ENCODE peak calls at places on chromosomes 11 and 22, in seven cellular contexts. S, H, D, N, U, W and G are unnamed samples.

GRCh38 chr11:1936072-1936780 is 10.9 kb upstream of the MRPL23 start:
- DNase-seq in S (no peak), H (no peak), D (peak; percentile 32), N (no peak), U (no peak), W (no peak), G (no peak)

GRCh38 chr11:119832132-119832531 is 103.1 kb upstream of the NECTIN1 start:
- DNase-seq in S (no peak), H (no peak), D (peak; percentile 64), N (no peak), U (no peak), W (no peak), G (no peak)

GRCh38 chr11:20672575-20672974 is 3.2 kb downstream of the NELL1 start:
- DNase-seq in S (no peak), H (peak; percentile 64), D (peak; percentile 50), N (peak; percentile 6), U (peak; percentile 41), W (peak; percentile 16), G (no peak)

GRCh38 chr11:73403541-73403940 is 27.3 kb downstream of the RELT start:
- DNase-seq in S (no peak), H (no peak), D (no peak), N (no peak), U (no peak), W (no peak), G (no peak)

GRCh38 chr11:14374922-14375630 is 16.1 kb upstream of the RRAS2 start:
- DNase-seq in S (no peak), H (peak; percentile 73), D (no peak), N (no peak), U (peak; percentile 40), W (no peak), G (no peak)

GRCh38 chr11:31050061-31050790 is 319.3 kb downstream of the DCDC1 start:
- DNase-seq in S (no peak), H (no peak), D (no peak), N (no peak), U (no peak), W (no peak), G (peak; percentile 28)

GRCh38 chr11:107859459-107860239 is 1.1 kb upstream of the SLC35F2 start:
- DNase-seq in S (peak; percentile 58), H (peak; percentile 53), D (peak; percentile 55), N (peak; percentile 37), U (peak; percentile 81), W (peak; percentile 84), G (peak; percentile 30)

GRCh38 chr11:17267576-17267975 is 9.0 kb upstream of the NUCB2 start:
- DNase-seq in S (peak; percentile 81), H (peak; percentile 1), D (no peak), N (peak; percentile 99), U (no peak), W (peak; percentile 94), G (peak; percentile 40)

GRCh38 chr22:23760056-23760455 is 2.7 kb upstream of the C22orf15 start:
- DNase-seq in S (no peak), H (no peak), D (no peak), N (no peak), U (no peak), W (no peak), G (no peak)

GRCh38 chr22:27990879-27991278 is 71.8 kb upstream of the PITPNB start:
- DNase-seq in S (peak; percentile 68), H (peak; percentile 93), D (peak; percentile 72), N (peak; percentile 32), U (peak; percentile 84), W (peak; percentile 6), G (peak; percentile 51)

GRCh38 chr22:20591660-20592310 is 84.4 kb downstream of the MED15 start:
- DNase-seq in S (no peak), H (peak; percentile 84), D (no peak), N (peak; percentile 19), U (peak; percentile 63), W (no peak), G (no peak)

GRCh38 chr11:25566298-25567200 is 765.4 kb upstream of the ANO3 start:
- DNase-seq in S (no peak), H (no peak), D (no peak), N (no peak), U (no peak), W (no peak), G (no peak)

GRCh38 chr11:114128399-114128798 is 68.9 kb downstream of the ZBTB16 start:
- DNase-seq in S (no peak), H (no peak), D (no peak), N (no peak), U (no peak), W (no peak), G (no peak)

GRCh38 chr11:64343740-64344133 is 3.7 kb downstream of the CCDC88B start:
- DNase-seq in S (peak; percentile 28), H (no peak), D (peak; percentile 79), N (no peak), U (peak; percentile 37), W (peak; percentile 30), G (peak; percentile 6)

GRCh38 chr11:125300791-125301218 is 136.3 kb downstream of the PKNOX2 start:
- DNase-seq in S (peak; percentile 80), H (no peak), D (peak; percentile 61), N (no peak), U (no peak), W (peak; percentile 72), G (peak; percentile 56)

GRCh38 chr22:33018232-33018864 is 39.8 kb downstream of the SYN3 start:
- DNase-seq in S (peak; percentile 65), H (peak; percentile 90), D (peak; percentile 80), N (peak; percentile 18), U (peak; percentile 73), W (peak; percentile 46), G (peak; percentile 75)

GRCh38 chr11:867856-868358 is 25.3 kb downstream of the TSPAN4 start:
- DNase-seq in S (no peak), H (no peak), D (no peak), N (no peak), U (no peak), W (no peak), G (no peak)

DNA sequence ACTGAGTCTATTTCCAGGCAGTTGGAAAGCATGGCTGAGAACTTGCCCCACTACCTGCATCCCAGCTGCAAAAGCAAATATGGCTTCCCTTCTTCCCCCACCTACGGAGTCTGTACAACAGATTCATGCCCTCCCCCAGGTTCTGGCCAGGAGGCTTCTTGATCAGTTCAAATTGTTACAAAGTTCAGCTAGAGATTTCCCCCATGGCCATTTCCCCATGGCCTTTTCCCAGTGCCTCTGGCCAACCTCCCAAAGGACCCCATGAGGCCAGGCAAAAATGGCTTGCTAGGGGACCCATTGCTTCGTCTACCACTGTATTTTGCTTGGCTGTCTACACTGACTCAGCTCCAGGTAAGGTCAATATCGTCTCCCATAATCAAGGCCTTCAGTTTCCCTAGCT is 203.3 kb downstream of the DLG2 start:
- DNase-seq in S (no peak), H (no peak), D (no peak), N (no peak), U (no peak), W (no peak), G (no peak)
- H3K27ac ChIP-seq in S (no peak overlapping the region), H (no peak overlapping the region), D (no peak overlapping the region), N (no peak overlapping the region), U (no peak overlapping the region), W (no peak overlapping the region), G (no peak overlapping the region)

GRCh38 chr11:75344761-75345454 is 6.6 kb downstream of the ARRB1 start:
- DNase-seq in S (peak; percentile 69), H (no peak), D (no peak), N (no peak), U (no peak), W (peak; percentile 58), G (no peak)

GRCh38 chr11:75344186-75344585 is 7.3 kb downstream of the ARRB1 start:
- DNase-seq in S (no peak), H (no peak), D (no peak), N (no peak), U (no peak), W (no peak), G (no peak)

GRCh38 chr11:75342231-75342918 is 9.1 kb downstream of the ARRB1 start:
- DNase-seq in S (no peak), H (no peak), D (no peak), N (no peak), U (no peak), W (no peak), G (no peak)

GRCh38 chr11:75341583-75341982 is 9.9 kb downstream of the ARRB1 start:
- DNase-seq in S (no peak), H (no peak), D (no peak), N (no peak), U (no peak), W (no peak), G (no peak)

DNA sequence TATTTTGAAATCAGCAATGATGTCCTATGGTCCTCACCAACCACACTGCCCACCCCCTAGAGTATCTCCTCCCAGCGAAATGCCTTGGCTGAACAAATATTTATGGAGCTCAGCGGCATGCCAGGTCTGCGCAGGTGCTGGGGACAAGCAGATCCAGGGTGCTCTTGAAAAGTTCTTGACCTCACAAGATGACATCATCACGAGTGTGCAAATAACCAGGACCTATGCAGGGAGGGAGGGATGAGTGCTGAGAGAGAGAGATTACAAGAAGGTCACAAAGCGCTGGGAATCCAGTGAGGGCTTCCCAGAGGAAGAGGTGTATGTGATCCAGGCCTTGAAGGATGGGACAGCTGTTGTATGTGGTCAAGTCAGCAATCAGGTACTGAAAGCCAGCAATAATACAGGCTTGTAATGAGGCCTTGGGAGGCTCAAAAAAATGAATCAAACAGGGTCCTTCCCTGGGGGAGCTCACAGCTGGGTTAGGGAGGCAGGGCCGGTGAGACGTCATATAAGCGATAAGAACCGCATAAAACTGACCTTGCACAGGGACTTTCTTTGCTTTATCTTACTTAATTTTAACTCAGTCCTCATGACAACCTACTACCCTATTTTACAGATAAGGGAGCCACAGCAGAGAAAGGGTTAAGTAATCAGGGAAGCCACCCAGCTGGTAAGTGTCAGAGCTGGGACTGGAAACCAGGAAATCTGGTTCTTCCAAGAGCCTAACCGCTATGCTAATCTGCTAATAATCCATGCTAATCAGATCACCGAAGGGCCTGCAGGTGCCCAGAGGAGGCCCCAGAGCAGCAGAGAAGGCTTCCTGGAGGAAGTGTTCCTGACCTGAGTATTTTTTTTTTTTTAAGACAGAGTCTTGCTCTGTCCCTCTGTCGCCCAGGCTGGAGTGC is 8.2 kb downstream of the ARRB1 start:
- DNase-seq in S (peak; percentile 48), H (peak; percentile 79), D (no peak), N (no peak), U (peak; percentile 53), W (peak; percentile 18), G (peak; percentile 84)
- H3K4me3 ChIP-seq in S (no peak overlapping the region), H (no peak overlapping the region), D (no peak overlapping the region), N (no peak overlapping the region), U (no peak overlapping the region), W (no peak overlapping the region), G (no peak overlapping the region)

DNA sequence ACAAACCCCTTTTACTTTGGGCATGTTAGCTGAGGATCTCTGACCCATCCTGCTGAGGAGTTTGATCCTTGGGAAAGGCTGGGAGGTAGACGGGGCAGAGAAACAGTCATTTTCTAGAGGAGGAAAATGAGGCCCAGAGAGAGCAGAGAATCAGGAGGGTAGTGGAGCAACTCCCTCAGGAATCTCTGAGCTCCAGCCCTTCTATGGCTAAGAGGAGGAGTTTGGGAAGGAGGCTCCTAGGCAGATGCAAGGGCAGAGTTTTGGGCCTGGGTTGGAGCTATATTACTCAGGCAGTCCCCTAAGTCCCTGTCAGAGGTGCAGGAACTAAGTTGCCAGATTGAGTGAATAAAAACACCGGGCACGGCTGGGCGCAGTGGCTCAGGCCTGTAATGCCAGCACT is 5.5 kb upstream of the CYB5R3 start:
- DNase-seq in S (no peak), H (no peak), D (no peak), N (no peak), U (no peak), W (no peak), G (no peak)
- TF ChIP-seq EZH2phosphoT487 in S (no peak), H (no peak), D (no peak), N (no peak), U (no peak), W (no peak), G (no peak)

GRCh38 chr11:10604340-10604748 is 35.9 kb upstream of the LYVE1 start:
- DNase-seq in S (peak; percentile 57), H (no peak), D (no peak), N (no peak), U (no peak), W (no peak), G (peak; percentile 35)
- H3K27ac ChIP-seq in S (no peak overlapping the region), H (no peak overlapping the region), D (no peak overlapping the region), N (no peak overlapping the region), U (no peak overlapping the region), W (no peak overlapping the region), G (peak overlapping the region; percentile 86)